ENCODE peak calls at places on chromosomes 1 and 21, in five cellular contexts. Y is left ventricle myocardium inferior, K is astrocyte, Q is HCT116, N is thoracic aorta. V is an unnamed sample. For H3K4me1, the result is how much of the 10 kb centered on the place peaks cover.

GRCh38 chr21:39187141-39187540 is 3.9 kb upstream of the PSMG1 start:
- DNase-seq in N (no peak), K (no peak), Y (no peak), Q (no peak), V (no peak)

GRCh38 chr1:224492015-224492414 is 57.4 kb upstream of the WDR26 start:
- DNase-seq in Y (no peak), Q (no peak), K (no peak), N (no peak), V (no peak)

GRCh38 chr1:167955915-167956314 is 19.0 kb upstream of the MPC2 start:
- DNase-seq in Q (no peak), N (no peak), Y (no peak), K (no peak), V (no peak)

GRCh38 chr1:216723274-216723780 is at the start of gene ESRRG:
- DNase-seq in Q (no peak), N (no peak), K (peak), Y (peak), V (peak)

GRCh38 chr1:31701137-31701736 is 2.6 kb downstream of the COL16A1 start:
- DNase-seq in K (peak), Y (peak), Q (no peak), N (peak), V (peak)

GRCh38 chr1:79006564-79006963 is at the start of gene ADGRL4:
- DNase-seq in Y (peak), Q (no peak), K (peak), N (no peak), V (no peak)

GRCh38 chr21:27359141-27359540 is 392.3 kb upstream of the ADAMTS5 start:
- DNase-seq in Q (no peak), N (no peak), K (peak), Y (no peak), V (no peak)

GRCh38 chr1:54809496-54810074 is 8.5 kb upstream of the TTC22 start:
- DNase-seq in N (no peak), Y (no peak), K (no peak), Q (no peak), V (no peak)

GRCh38 chr1:210499956-210500355 is 171.3 kb downstream of the HHAT start:
- DNase-seq in Q (no peak), K (no peak), N (no peak), Y (no peak), V (no peak)

GRCh38 chr1:217674330-217674729 is 43.2 kb downstream of the SPATA17 start:
- DNase-seq in Y (no peak), K (no peak), N (no peak), Q (no peak), V (no peak)

GRCh38 chr1:6027591-6027990 is 18.1 kb upstream of the KCNAB2 start:
- DNase-seq in N (no peak), K (no peak), Q (no peak), Y (no peak), V (no peak)

GRCh38 chr1:3730556-3731247 is 21.5 kb upstream of the CCDC27 start:
- DNase-seq in Y (no peak), N (no peak), K (no peak), Q (no peak), V (no peak)

GRCh38 chr1:87174726-87175237 is 153.9 kb upstream of the LMO4 start:
- DNase-seq in Q (no peak), N (no peak), K (no peak), Y (no peak), V (no peak)

GRCh38 chr1:182238421-182238820 is 153.2 kb downstream of the GLUL start:
- DNase-seq in Q (no peak), K (no peak), N (no peak), Y (no peak), V (no peak)

GRCh38 chr1:17438176-17438976 is 1.1 kb downstream of the RCC2 start:
- DNase-seq in N (peak), K (peak), Q (no peak), Y (peak), V (no peak)

GRCh38 chr21:30831194-30831765 is 1.7 kb upstream of the KRTAP7-1 start:
- DNase-seq in Q (peak), K (no peak), N (no peak), Y (no peak), V (peak)

DNA sequence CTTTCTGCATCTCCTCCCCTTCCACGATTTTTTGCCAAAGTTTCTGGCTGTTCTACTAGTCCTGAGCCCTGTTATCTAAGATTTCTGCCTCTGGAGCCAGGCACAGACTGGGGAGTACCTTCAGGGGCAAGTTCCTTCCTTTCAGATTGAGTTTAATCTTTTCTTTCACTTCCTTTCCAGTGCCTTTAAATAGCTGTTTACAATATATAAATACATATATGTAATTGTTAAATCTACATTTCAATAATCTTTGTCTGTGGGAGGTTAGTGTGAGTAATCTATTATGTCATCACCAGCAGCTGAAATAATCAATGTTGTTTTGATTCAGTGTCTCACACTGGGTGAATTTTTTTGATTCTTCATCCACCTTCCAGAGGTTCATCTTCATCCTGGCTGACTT is 31.8 kb downstream of the DIPK1A start:
- DNase-seq in Q (no peak), N (no peak), K (no peak), Y (no peak), V (no peak)
- H3K4me3 ChIP-seq in Q (no peak), N (no peak), K (no peak), Y (no peak), V (no peak)

GRCh38 chr1:225851810-225852209 is 30.4 kb downstream of the TMEM63A start:
- DNase-seq in K (no peak), N (no peak), Y (no peak), Q (no peak), V (no peak)
- H3K4me1 ChIP-seq in K (under half), N (under half), Y (under half), Q (under half), V (under half)

GRCh38 chr1:26959722-26960624 is at the start of gene KDF1:
- DNase-seq in K (no peak), N (no peak), Q (peak), Y (no peak), V (peak)

GRCh38 chr1:26960625-26960966 is 328 bp upstream of the KDF1 start:
- DNase-seq in N (no peak), K (no peak), Y (no peak), Q (no peak), V (no peak)

GRCh38 chr1:26961826-26962225 is 1.6 kb upstream of the KDF1 start:
- DNase-seq in K (peak), Y (no peak), N (no peak), Q (no peak), V (no peak)

GRCh38 chr1:26957306-26957705 is 3.0 kb downstream of the KDF1 start:
- DNase-seq in Q (no peak), K (no peak), N (no peak), Y (no peak), V (no peak)

DNA sequence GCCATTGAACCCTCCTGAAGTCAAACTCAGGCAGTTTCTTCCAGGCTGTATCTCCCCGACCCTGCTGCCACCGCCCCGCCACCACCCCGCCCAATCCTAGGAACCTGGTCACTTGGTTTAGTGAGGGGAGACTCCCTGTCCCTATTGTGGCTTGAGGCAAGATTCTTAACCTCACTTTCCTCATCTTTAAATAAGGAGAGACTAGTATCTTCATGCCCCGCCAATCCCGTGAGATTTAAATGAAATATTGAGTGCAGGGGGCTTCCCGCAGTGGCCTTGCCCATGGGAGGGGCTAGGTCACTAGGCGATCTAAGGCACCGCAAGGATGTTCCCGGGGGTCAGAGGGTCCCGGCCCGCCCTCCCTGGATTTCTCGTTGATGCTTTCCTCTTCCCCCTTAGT is 998 bp downstream of the KDF1 start:
- DNase-seq in Y (no peak), K (no peak), N (no peak), Q (no peak), V (no peak)
- H3K4me3 ChIP-seq in Y (peak), K (no peak), N (no peak), Q (peak), V (peak)

GRCh38 chr1:66933887-66934700 is 9.3 kb downstream of the MIER1 start:
- DNase-seq in Y (no peak), Q (no peak), K (no peak), N (no peak), V (no peak)

GRCh38 chr1:66937529-66938234 is 12.9 kb downstream of the MIER1 start:
- DNase-seq in Q (no peak), Y (no peak), N (no peak), K (no peak), V (no peak)

GRCh38 chr1:66943361-66943969 is 18.7 kb downstream of the MIER1 start:
- DNase-seq in N (no peak), Y (no peak), Q (no peak), K (no peak), V (no peak)

GRCh38 chr1:66940968-66941367 is 16.2 kb downstream of the MIER1 start:
- DNase-seq in Y (no peak), K (peak), Q (no peak), N (no peak), V (no peak)

GRCh38 chr1:66938618-66939017 is 13.8 kb downstream of the MIER1 start:
- DNase-seq in K (peak), Q (no peak), Y (no peak), N (no peak), V (no peak)
- H3K4me1 ChIP-seq in K (under half), Q (under half), Y (half or more), N (half or more), V (under half)

GRCh38 chr1:109112652-109113285 is 1.1 kb upstream of the ELAPOR1 start:
- DNase-seq in K (peak), Q (peak), N (peak), Y (peak), V (peak)
- H3K4me3 ChIP-seq in K (peak), Q (no peak), N (peak), Y (peak), V (peak)

DNA sequence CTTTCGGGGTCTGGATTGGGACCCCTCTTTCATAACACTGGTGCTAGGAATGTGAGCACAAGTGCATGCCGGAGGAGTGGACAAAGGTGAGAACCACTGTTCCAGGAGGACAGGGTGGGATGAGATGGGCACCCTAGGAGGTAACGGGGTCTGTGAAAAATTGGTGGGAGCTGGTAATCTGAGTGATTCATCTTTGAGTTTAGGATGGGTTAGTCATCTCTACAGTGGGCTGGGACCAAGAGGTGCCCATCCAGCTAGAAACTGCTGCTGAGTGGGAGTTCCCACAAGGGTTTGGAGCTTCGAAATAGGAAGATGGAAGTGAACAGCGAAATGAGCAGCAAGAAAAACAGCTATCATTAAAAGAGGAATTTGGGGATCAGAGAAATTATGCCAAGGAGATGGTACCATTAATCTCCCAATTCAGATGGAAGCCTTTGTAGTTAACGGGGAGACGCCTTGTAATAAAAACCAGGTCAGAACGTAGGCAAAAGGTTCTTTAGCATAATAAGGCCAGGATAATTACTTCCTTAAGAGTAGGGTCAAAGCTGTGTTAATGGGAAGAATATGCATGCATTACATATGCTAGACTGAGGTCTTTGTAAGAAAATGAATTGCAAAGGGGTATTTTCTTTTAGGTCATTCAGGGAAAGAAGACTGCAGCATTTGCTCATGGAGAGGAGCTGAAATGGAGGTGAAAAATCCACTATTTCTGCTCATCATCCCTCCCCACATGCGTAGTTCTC is 55.5 kb downstream of the OLFML3 start:
- DNase-seq in Q (no peak), Y (no peak), K (no peak), N (no peak), V (no peak)
- H3K4me1 ChIP-seq in Q (under half), Y (under half), K (under half), N (under half), V (under half)

GRCh38 chr1:163170975-163171676 is 31.6 kb downstream of the RGS5 start:
- DNase-seq in N (no peak), K (peak), Y (no peak), Q (no peak), V (no peak)

GRCh38 chr1:163169553-163169952 is 33.2 kb downstream of the RGS5 start:
- DNase-seq in Y (no peak), K (peak), N (no peak), Q (no peak), V (no peak)

GRCh38 chr1:163171826-163172225 is 30.9 kb downstream of the RGS5 start:
- DNase-seq in K (no peak), Q (no peak), Y (no peak), N (no peak), V (no peak)

GRCh38 chr1:163172596-163172995 is 30.1 kb downstream of the RGS5 start:
- DNase-seq in Y (no peak), N (no peak), K (no peak), Q (no peak), V (no peak)

GRCh38 chr1:163170331-163170730 is 32.4 kb downstream of the RGS5 start:
- DNase-seq in N (no peak), K (peak), Q (no peak), Y (no peak), V (no peak)
- H3K4me3 ChIP-seq in N (peak), K (no peak), Q (no peak), Y (no peak), V (no peak)